ENCODE peak calls at places on chromosome 4, in seven cellular contexts. One of them, this sample, is unnamed. For H3K4me1, the result is how much of the 10 kb centered on the place peaks cover.

GRCh38 chr4:143391895-143392294 is 55.2 kb downstream of the GAB1 start:
- DNase-seq in A549: no peak
- DNase-seq in upper lobe of right lung: no peak
- DNase-seq in CD8-positive, alpha-beta T cell: no peak
- DNase-seq in naive thymus-derived CD4-positive, alpha-beta T cell: no peak
- DNase-seq in neuronal stem cell: no peak
- DNase-seq in right lobe of liver: no peak
- DNase-seq in this sample: no peak

GRCh38 chr4:88985088-88985779 is 71.8 kb downstream of the FAM13A start:
- DNase-seq in CD8-positive, alpha-beta T cell: no peak
- DNase-seq in right lobe of liver: no peak
- DNase-seq in A549: no peak
- DNase-seq in upper lobe of right lung: no peak
- DNase-seq in naive thymus-derived CD4-positive, alpha-beta T cell: no peak
- DNase-seq in neuronal stem cell: no peak
- DNase-seq in this sample: no peak

GRCh38 chr4:26871611-26872010 is 11.0 kb downstream of the STIM2 start:
- DNase-seq in A549: no peak
- DNase-seq in right lobe of liver: no peak
- DNase-seq in upper lobe of right lung: no peak
- DNase-seq in naive thymus-derived CD4-positive, alpha-beta T cell: no peak
- DNase-seq in CD8-positive, alpha-beta T cell: no peak
- DNase-seq in neuronal stem cell: no peak
- DNase-seq in this sample: no peak

GRCh38 chr4:159010563-159011260 is 92.2 kb upstream of the RAPGEF2 start:
- DNase-seq in A549: no peak
- DNase-seq in right lobe of liver: peak
- DNase-seq in upper lobe of right lung: peak
- DNase-seq in naive thymus-derived CD4-positive, alpha-beta T cell: no peak
- DNase-seq in neuronal stem cell: no peak
- DNase-seq in CD8-positive, alpha-beta T cell: no peak
- DNase-seq in this sample: peak

GRCh38 chr4:99815597-99816011 is 1.0 kb upstream of the DAPP1 start:
- DNase-seq in naive thymus-derived CD4-positive, alpha-beta T cell: no peak
- DNase-seq in neuronal stem cell: no peak
- DNase-seq in upper lobe of right lung: peak
- DNase-seq in CD8-positive, alpha-beta T cell: no peak
- DNase-seq in A549: no peak
- DNase-seq in right lobe of liver: no peak
- DNase-seq in this sample: peak

GRCh38 chr4:7020290-7020689 is 22.9 kb upstream of the TADA2B start:
- DNase-seq in right lobe of liver: no peak
- DNase-seq in A549: no peak
- DNase-seq in neuronal stem cell: no peak
- DNase-seq in naive thymus-derived CD4-positive, alpha-beta T cell: no peak
- DNase-seq in CD8-positive, alpha-beta T cell: no peak
- DNase-seq in upper lobe of right lung: no peak
- DNase-seq in this sample: no peak

GRCh38 chr4:33649015-33649414 is 2595.3 kb downstream of the ARAP2 start:
- DNase-seq in CD8-positive, alpha-beta T cell: no peak
- DNase-seq in naive thymus-derived CD4-positive, alpha-beta T cell: no peak
- DNase-seq in upper lobe of right lung: no peak
- DNase-seq in neuronal stem cell: no peak
- DNase-seq in right lobe of liver: no peak
- DNase-seq in A549: no peak
- DNase-seq in this sample: no peak

GRCh38 chr4:27010334-27010940 is 149.8 kb downstream of the STIM2 start:
- DNase-seq in upper lobe of right lung: peak
- DNase-seq in right lobe of liver: peak
- DNase-seq in naive thymus-derived CD4-positive, alpha-beta T cell: peak
- DNase-seq in CD8-positive, alpha-beta T cell: peak
- DNase-seq in A549: peak
- DNase-seq in neuronal stem cell: peak
- DNase-seq in this sample: peak

GRCh38 chr4:85807247-85807915 is 332.4 kb downstream of the ARHGAP24 start:
- DNase-seq in CD8-positive, alpha-beta T cell: no peak
- DNase-seq in naive thymus-derived CD4-positive, alpha-beta T cell: no peak
- DNase-seq in neuronal stem cell: no peak
- DNase-seq in upper lobe of right lung: no peak
- DNase-seq in right lobe of liver: no peak
- DNase-seq in A549: no peak
- DNase-seq in this sample: no peak

GRCh38 chr4:52755409-52755808 is 4.2 kb upstream of the ERVMER34-1 start:
- DNase-seq in neuronal stem cell: no peak
- DNase-seq in naive thymus-derived CD4-positive, alpha-beta T cell: no peak
- DNase-seq in CD8-positive, alpha-beta T cell: no peak
- DNase-seq in upper lobe of right lung: no peak
- DNase-seq in A549: no peak
- DNase-seq in right lobe of liver: no peak
- DNase-seq in this sample: no peak

GRCh38 chr4:45423876-45424275 is 697.5 kb upstream of the GNPDA2 start:
- DNase-seq in naive thymus-derived CD4-positive, alpha-beta T cell: no peak
- DNase-seq in A549: no peak
- DNase-seq in upper lobe of right lung: no peak
- DNase-seq in CD8-positive, alpha-beta T cell: no peak
- DNase-seq in neuronal stem cell: no peak
- DNase-seq in right lobe of liver: no peak
- DNase-seq in this sample: no peak

GRCh38 chr4:98720871-98721480 is 62.6 kb upstream of the TSPAN5 start:
- DNase-seq in naive thymus-derived CD4-positive, alpha-beta T cell: no peak
- DNase-seq in neuronal stem cell: no peak
- DNase-seq in A549: no peak
- DNase-seq in CD8-positive, alpha-beta T cell: no peak
- DNase-seq in right lobe of liver: no peak
- DNase-seq in upper lobe of right lung: no peak
- DNase-seq in this sample: no peak

GRCh38 chr4:96097040-96097607 is 257.2 kb downstream of the PDHA2 start:
- DNase-seq in A549: no peak
- DNase-seq in right lobe of liver: no peak
- DNase-seq in naive thymus-derived CD4-positive, alpha-beta T cell: no peak
- DNase-seq in upper lobe of right lung: no peak
- DNase-seq in neuronal stem cell: peak
- DNase-seq in CD8-positive, alpha-beta T cell: no peak
- DNase-seq in this sample: no peak

GRCh38 chr4:140996757-140997156 is 136.5 kb downstream of the RNF150 start:
- DNase-seq in CD8-positive, alpha-beta T cell: no peak
- DNase-seq in right lobe of liver: no peak
- DNase-seq in upper lobe of right lung: no peak
- DNase-seq in A549: no peak
- DNase-seq in neuronal stem cell: no peak
- DNase-seq in naive thymus-derived CD4-positive, alpha-beta T cell: no peak
- DNase-seq in this sample: no peak

GRCh38 chr4:56619160-56619559 is 61.9 kb downstream of the HOPX start:
- DNase-seq in A549: no peak
- DNase-seq in neuronal stem cell: no peak
- DNase-seq in naive thymus-derived CD4-positive, alpha-beta T cell: no peak
- DNase-seq in upper lobe of right lung: no peak
- DNase-seq in right lobe of liver: no peak
- DNase-seq in CD8-positive, alpha-beta T cell: no peak
- DNase-seq in this sample: no peak

GRCh38 chr4:118398226-118399090 is 45.7 kb upstream of the PRSS12 start:
- DNase-seq in CD8-positive, alpha-beta T cell: no peak
- DNase-seq in right lobe of liver: no peak
- DNase-seq in upper lobe of right lung: no peak
- DNase-seq in A549: no peak
- DNase-seq in naive thymus-derived CD4-positive, alpha-beta T cell: no peak
- DNase-seq in neuronal stem cell: no peak
- DNase-seq in this sample: no peak

GRCh38 chr4:71785957-71786356 is 2.1 kb upstream of the GC start:
- DNase-seq in naive thymus-derived CD4-positive, alpha-beta T cell: no peak
- DNase-seq in neuronal stem cell: no peak
- DNase-seq in upper lobe of right lung: no peak
- DNase-seq in CD8-positive, alpha-beta T cell: no peak
- DNase-seq in A549: no peak
- DNase-seq in right lobe of liver: no peak
- DNase-seq in this sample: no peak

GRCh38 chr4:73248416-73248815 is 10.2 kb downstream of the ANKRD17 start:
- DNase-seq in A549: no peak
- DNase-seq in naive thymus-derived CD4-positive, alpha-beta T cell: no peak
- DNase-seq in right lobe of liver: no peak
- DNase-seq in upper lobe of right lung: no peak
- DNase-seq in CD8-positive, alpha-beta T cell: no peak
- DNase-seq in neuronal stem cell: no peak
- DNase-seq in this sample: no peak

GRCh38 chr4:124132161-124132560 is 580.4 kb downstream of the ANKRD50 start:
- DNase-seq in naive thymus-derived CD4-positive, alpha-beta T cell: no peak
- DNase-seq in right lobe of liver: no peak
- DNase-seq in CD8-positive, alpha-beta T cell: no peak
- DNase-seq in upper lobe of right lung: no peak
- DNase-seq in A549: no peak
- DNase-seq in neuronal stem cell: no peak
- DNase-seq in this sample: no peak

GRCh38 chr4:78528327-78528726 is 23.2 kb upstream of the ANXA3 start:
- DNase-seq in A549: no peak
- DNase-seq in right lobe of liver: no peak
- DNase-seq in neuronal stem cell: no peak
- DNase-seq in naive thymus-derived CD4-positive, alpha-beta T cell: no peak
- DNase-seq in CD8-positive, alpha-beta T cell: no peak
- DNase-seq in upper lobe of right lung: no peak
- DNase-seq in this sample: no peak

GRCh38 chr4:78532046-78532445 is 19.5 kb upstream of the ANXA3 start:
- DNase-seq in neuronal stem cell: no peak
- DNase-seq in naive thymus-derived CD4-positive, alpha-beta T cell: no peak
- DNase-seq in upper lobe of right lung: no peak
- DNase-seq in CD8-positive, alpha-beta T cell: no peak
- DNase-seq in A549: no peak
- DNase-seq in right lobe of liver: no peak
- DNase-seq in this sample: no peak

GRCh38 chr4:78529569-78530209 is 21.9 kb upstream of the ANXA3 start:
- DNase-seq in neuronal stem cell: no peak
- DNase-seq in A549: no peak
- DNase-seq in naive thymus-derived CD4-positive, alpha-beta T cell: no peak
- DNase-seq in right lobe of liver: no peak
- DNase-seq in CD8-positive, alpha-beta T cell: no peak
- DNase-seq in upper lobe of right lung: no peak
- DNase-seq in this sample: no peak

GRCh38 chr4:78534286-78534955 is 17.1 kb upstream of the ANXA3 start:
- DNase-seq in right lobe of liver: no peak
- DNase-seq in A549: no peak
- DNase-seq in neuronal stem cell: no peak
- DNase-seq in CD8-positive, alpha-beta T cell: no peak
- DNase-seq in upper lobe of right lung: no peak
- DNase-seq in naive thymus-derived CD4-positive, alpha-beta T cell: no peak
- DNase-seq in this sample: no peak

DNA sequence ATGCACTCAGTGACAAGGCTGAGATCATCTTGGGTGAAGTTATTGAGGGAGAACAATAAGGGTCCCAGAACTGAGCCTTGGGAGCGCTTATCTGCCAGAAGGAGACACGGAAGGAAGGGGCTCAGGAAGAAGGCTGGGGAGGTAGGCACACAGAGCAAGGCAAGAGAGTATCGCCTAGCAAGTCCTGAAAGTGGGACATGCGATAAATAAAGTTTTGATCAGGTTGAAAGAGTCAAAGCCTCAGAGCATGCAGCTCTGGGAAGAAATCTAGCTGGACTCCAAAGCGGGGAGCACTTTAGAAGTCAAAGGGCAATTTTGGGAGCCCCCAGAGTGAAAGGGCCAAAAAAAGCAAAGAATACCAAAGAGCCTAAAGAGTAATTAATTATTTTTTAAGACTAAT is 17.7 kb upstream of the ANXA3 start:
- DNase-seq in CD8-positive, alpha-beta T cell: no peak
- DNase-seq in neuronal stem cell: no peak
- DNase-seq in upper lobe of right lung: no peak
- DNase-seq in A549: no peak
- DNase-seq in naive thymus-derived CD4-positive, alpha-beta T cell: no peak
- DNase-seq in right lobe of liver: no peak
- DNase-seq in this sample: no peak
- H3K27ac ChIP-seq in CD8-positive, alpha-beta T cell: no peak
- H3K27ac ChIP-seq in neuronal stem cell: no peak
- H3K27ac ChIP-seq in upper lobe of right lung: no peak
- H3K27ac ChIP-seq in A549: no peak
- H3K27ac ChIP-seq in naive thymus-derived CD4-positive, alpha-beta T cell: no peak
- H3K27ac ChIP-seq in right lobe of liver: no peak
- H3K27ac ChIP-seq in this sample: no peak

DNA sequence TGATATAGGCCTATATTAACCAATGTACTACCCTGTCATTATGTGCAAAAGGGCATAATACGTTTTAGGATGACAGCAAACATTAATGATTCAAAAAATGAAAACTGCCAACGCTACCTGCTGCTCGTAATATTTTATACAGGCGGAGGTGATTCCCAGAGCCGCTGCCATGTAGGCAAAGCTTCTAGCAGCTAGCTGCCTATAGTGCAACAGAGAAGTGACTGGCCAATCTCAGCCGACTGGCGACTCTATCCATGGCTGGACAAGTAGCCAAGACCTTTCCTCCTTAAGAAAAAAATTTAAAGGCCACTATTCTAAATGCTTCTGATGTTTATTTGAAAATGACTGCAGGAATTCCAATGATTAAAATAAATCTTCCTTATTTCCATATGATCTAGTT is 1.9 kb downstream of the PPARGC1A start:
- DNase-seq in upper lobe of right lung: no peak
- DNase-seq in neuronal stem cell: no peak
- DNase-seq in CD8-positive, alpha-beta T cell: no peak
- DNase-seq in right lobe of liver: no peak
- DNase-seq in A549: no peak
- DNase-seq in naive thymus-derived CD4-positive, alpha-beta T cell: no peak
- DNase-seq in this sample: peak
- H3K4me1 ChIP-seq in upper lobe of right lung: under half
- H3K4me1 ChIP-seq in neuronal stem cell: under half
- H3K4me1 ChIP-seq in CD8-positive, alpha-beta T cell: under half
- H3K4me1 ChIP-seq in right lobe of liver: under half
- H3K4me1 ChIP-seq in A549: under half
- H3K4me1 ChIP-seq in naive thymus-derived CD4-positive, alpha-beta T cell: under half
- H3K4me1 ChIP-seq in this sample: under half

DNA sequence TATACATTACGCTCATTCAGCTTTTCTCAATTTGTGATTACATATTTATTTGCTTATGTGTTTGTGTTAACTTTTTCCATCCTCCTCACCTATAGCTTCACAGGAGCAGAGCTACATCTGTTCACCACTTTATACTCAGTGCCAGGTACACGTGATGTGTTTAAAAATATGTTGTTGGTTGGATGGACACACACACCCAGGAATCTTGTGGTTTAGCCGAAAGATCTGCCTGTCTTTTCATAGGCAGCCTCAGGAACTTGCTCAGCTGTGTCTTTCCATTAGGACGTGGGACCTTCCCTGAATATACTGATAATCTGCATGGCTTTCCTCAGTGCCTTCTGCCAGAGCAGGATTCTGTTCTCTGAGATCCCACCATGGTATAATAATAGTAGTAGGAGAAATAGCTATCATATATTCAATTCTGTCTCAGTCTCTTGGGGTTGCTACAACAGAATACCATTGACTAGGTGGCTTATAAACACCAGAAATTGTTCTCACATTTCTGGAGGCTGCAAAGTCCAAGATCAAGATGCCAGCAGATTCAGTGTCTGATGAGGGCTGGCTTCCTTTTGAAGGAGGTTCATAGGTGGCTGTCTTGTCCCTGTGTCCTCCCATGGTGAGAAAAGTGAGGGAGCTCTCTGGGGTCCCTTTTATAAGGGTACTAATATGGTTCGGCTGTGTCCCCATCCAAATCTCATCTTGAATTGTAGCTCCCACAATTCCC is 50.0 kb upstream of the SOD3 start:
- DNase-seq in upper lobe of right lung: no peak
- DNase-seq in right lobe of liver: no peak
- DNase-seq in CD8-positive, alpha-beta T cell: no peak
- DNase-seq in naive thymus-derived CD4-positive, alpha-beta T cell: no peak
- DNase-seq in neuronal stem cell: no peak
- DNase-seq in A549: no peak
- DNase-seq in this sample: no peak
- H3K27ac ChIP-seq in upper lobe of right lung: no peak
- H3K27ac ChIP-seq in right lobe of liver: no peak
- H3K27ac ChIP-seq in CD8-positive, alpha-beta T cell: no peak
- H3K27ac ChIP-seq in naive thymus-derived CD4-positive, alpha-beta T cell: no peak
- H3K27ac ChIP-seq in neuronal stem cell: no peak
- H3K27ac ChIP-seq in A549: no peak
- H3K27ac ChIP-seq in this sample: no peak

GRCh38 chr4:132527817-132528216 is 621.3 kb upstream of the PCDH10 start:
- DNase-seq in upper lobe of right lung: no peak
- DNase-seq in CD8-positive, alpha-beta T cell: no peak
- DNase-seq in neuronal stem cell: no peak
- DNase-seq in A549: no peak
- DNase-seq in naive thymus-derived CD4-positive, alpha-beta T cell: no peak
- DNase-seq in right lobe of liver: no peak
- DNase-seq in this sample: no peak
- H3K4me1 ChIP-seq in upper lobe of right lung: under half
- H3K4me1 ChIP-seq in CD8-positive, alpha-beta T cell: under half
- H3K4me1 ChIP-seq in neuronal stem cell: under half
- H3K4me1 ChIP-seq in A549: under half
- H3K4me1 ChIP-seq in naive thymus-derived CD4-positive, alpha-beta T cell: under half
- H3K4me1 ChIP-seq in right lobe of liver: under half
- H3K4me1 ChIP-seq in this sample: under half